ENCODE peak calls at places on chromosomes 6 and 20, in five cellular contexts. J is posterior vena cava; C is CD4-positive, alpha-beta T cell; F is ecto neural progenitor cell; G is Calu3. W is an unnamed sample.

GRCh38 chr6:25889877-25890853 is 16.1 kb upstream of the SLC17A3 start:
- DNase-seq in G (peak), F (no peak), C (no peak), J (no peak), W (peak)

GRCh38 chr6:91276315-91276714 is 689.4 kb upstream of the MAP3K7 start:
- DNase-seq in G (no peak), F (no peak), J (no peak), C (no peak), W (peak)

GRCh38 chr6:170210651-170211403 is 80.1 kb downstream of the DLL1 start:
- DNase-seq in G (no peak), F (peak), J (peak), C (no peak), W (no peak)

GRCh38 chr6:15341311-15341710 is 95.4 kb downstream of the JARID2 start:
- DNase-seq in C (no peak), G (peak), F (no peak), J (no peak), W (no peak)

GRCh38 chr6:106537662-106538061 is 91.6 kb downstream of the RTN4IP1 start:
- DNase-seq in J (no peak), F (no peak), G (no peak), C (no peak), W (no peak)

GRCh38 chr20:54267510-54268003 is 59.7 kb downstream of the PFDN4 start:
- DNase-seq in C (no peak), G (peak), F (no peak), J (no peak), W (no peak)

GRCh38 chr20:3797592-3798404 is 1.7 kb downstream of the CDC25B start:
- DNase-seq in F (no peak), J (peak), C (no peak), G (no peak), W (peak)

GRCh38 chr6:148404456-148405022 is 61.9 kb downstream of the SASH1 start:
- DNase-seq in C (no peak), G (no peak), F (no peak), J (no peak), W (no peak)

GRCh38 chr6:11595903-11596302 is 58.4 kb downstream of the TMEM170B start:
- DNase-seq in F (no peak), C (no peak), G (no peak), J (no peak), W (no peak)

GRCh38 chr20:64167676-64168075 is 3.4 kb downstream of the MYT1 start:
- DNase-seq in F (no peak), C (no peak), G (no peak), J (no peak), W (no peak)

GRCh38 chr20:62768815-62769287 is 27.4 kb upstream of the MRGBP start:
- DNase-seq in J (peak), C (no peak), G (peak), F (no peak), W (no peak)

GRCh38 chr6:44960898-44961297 is 367.2 kb upstream of the RUNX2 start:
- DNase-seq in G (no peak), C (no peak), F (no peak), J (no peak), W (no peak)

GRCh38 chr6:56690519-56691200 is 48.0 kb upstream of the DST start:
- DNase-seq in C (no peak), F (no peak), J (no peak), G (no peak), W (no peak)

GRCh38 chr6:15510121-15510520 is 152.7 kb downstream of the DTNBP1 start:
- DNase-seq in C (no peak), G (no peak), J (peak), F (no peak), W (no peak)

GRCh38 chr6:146770275-146770964 is 171.6 kb downstream of the ADGB start:
- DNase-seq in G (no peak), J (no peak), F (no peak), C (no peak), W (no peak)

GRCh38 chr6:92281571-92282076 is 1137.7 kb downstream of the EPHA7 start:
- DNase-seq in F (no peak), G (no peak), C (no peak), J (no peak), W (no peak)

GRCh38 chr6:151592449-151593169 is 98.8 kb downstream of the CCDC170 start:
- DNase-seq in C (no peak), F (no peak), G (no peak), J (no peak), W (peak)

GRCh38 chr20:2799271-2799670 is 1.2 kb downstream of the CPXM1 start:
- DNase-seq in G (no peak), J (no peak), C (no peak), F (no peak), W (peak)